ENCODE peak calls at places on chromosomes 1 and 21, in seven cellular contexts. G is AG10803; C is ovary; K is CD8-positive, alpha-beta T cell; H is psoas muscle; B is AG09309; Q is upper lobe of right lung. L is an unnamed sample.

GRCh38 chr1:153394391-153394790 is 3.5 kb upstream of the S100A8 start:
- DNase-seq in G (no peak), C (no peak), K (no peak), H (no peak), B (no peak), Q (no peak), L (no peak)

GRCh38 chr1:228084325-228084724 is 1.8 kb downstream of the ARF1 start:
- DNase-seq in G (peak), C (peak), K (no peak), H (peak), B (peak), Q (no peak), L (peak)

GRCh38 chr1:230156068-230156467 is 89.0 kb downstream of the GALNT2 start:
- DNase-seq in G (no peak), C (no peak), K (no peak), H (no peak), B (no peak), Q (no peak), L (no peak)

GRCh38 chr1:37944091-37944763 is 2.6 kb downstream of the INPP5B start:
- DNase-seq in G (peak), C (no peak), K (no peak), H (no peak), B (no peak), Q (no peak), L (peak)

GRCh38 chr1:209641216-209642181 is 10.7 kb downstream of the LAMB3 start:
- DNase-seq in G (peak), C (peak), K (no peak), H (peak), B (no peak), Q (peak), L (no peak)

GRCh38 chr1:4674676-4675075 is 20.3 kb downstream of the AJAP1 start:
- DNase-seq in G (no peak), C (no peak), K (no peak), H (no peak), B (no peak), Q (no peak), L (no peak)

GRCh38 chr1:240577095-240577494 is 34.9 kb downstream of the GREM2 start:
- DNase-seq in G (no peak), C (no peak), K (no peak), H (no peak), B (no peak), Q (no peak), L (no peak)

GRCh38 chr1:195849180-195849579 is 759.1 kb downstream of the KCNT2 start:
- DNase-seq in G (no peak), C (no peak), K (no peak), H (no peak), B (no peak), Q (no peak), L (no peak)

GRCh38 chr1:226571901-226572300 is 23.3 kb downstream of the STUM start:
- DNase-seq in G (no peak), C (no peak), K (no peak), H (no peak), B (no peak), Q (peak), L (no peak)

GRCh38 chr1:9181990-9182783 is 52.4 kb upstream of the H6PD start:
- DNase-seq in G (peak), C (peak), K (no peak), H (peak), B (no peak), Q (peak), L (peak)

GRCh38 chr1:3785458-3786157 is 10.7 kb downstream of the LRRC47 start:
- DNase-seq in G (no peak), C (no peak), K (no peak), H (no peak), B (no peak), Q (no peak), L (no peak)

GRCh38 chr1:7893529-7894180 is 40.8 kb upstream of the UTS2 start:
- DNase-seq in G (peak), C (no peak), K (no peak), H (peak), B (peak), Q (no peak), L (peak)

GRCh38 chr1:79304131-79304530 is 297.6 kb upstream of the ADGRL4 start:
- DNase-seq in G (peak), C (no peak), K (no peak), H (no peak), B (peak), Q (no peak), L (peak)

GRCh38 chr1:53643881-53644390 is 95.0 kb downstream of the GLIS1 start:
- DNase-seq in G (no peak), C (no peak), K (no peak), H (no peak), B (no peak), Q (peak), L (no peak)

GRCh38 chr1:3814771-3815561 is 18.7 kb upstream of the LRRC47 start:
- DNase-seq in G (no peak), C (no peak), K (no peak), H (no peak), B (no peak), Q (peak), L (no peak)

GRCh38 chr1:8397511-8397910 is 79.6 kb downstream of the SLC45A1 start:
- DNase-seq in G (peak), C (no peak), K (no peak), H (no peak), B (no peak), Q (no peak), L (peak)

GRCh38 chr1:60978421-60979357 is 103.7 kb upstream of the NFIA start:
- DNase-seq in G (peak), C (no peak), K (no peak), H (peak), B (no peak), Q (no peak), L (peak)

GRCh38 chr1:205348559-205349477 is 7.9 kb downstream of the KLHDC8A start:
- DNase-seq in G (no peak), C (no peak), K (no peak), H (no peak), B (no peak), Q (peak), L (no peak)

GRCh38 chr21:36810443-36810842 is 111.5 kb downstream of the SIM2 start:
- DNase-seq in G (no peak), C (no peak), K (no peak), H (no peak), B (no peak), Q (no peak), L (no peak)

GRCh38 chr1:10379101-10379620 is 19.7 kb upstream of the PGD start:
- DNase-seq in G (no peak), C (no peak), K (no peak), H (no peak), B (no peak), Q (no peak), L (no peak)

GRCh38 chr1:32539584-32540571 is 651 bp downstream of the ZBTB8A start:
- DNase-seq in G (peak), C (peak), K (no peak), H (peak), B (no peak), Q (peak), L (peak)

GRCh38 chr1:29352719-29353420 is 116.5 kb downstream of the PTPRU start:
- DNase-seq in G (no peak), C (no peak), K (no peak), H (no peak), B (no peak), Q (no peak), L (no peak)

GRCh38 chr1:68202239-68202832 is 30.0 kb downstream of the WLS start:
- DNase-seq in G (peak), C (no peak), K (no peak), H (no peak), B (peak), Q (no peak), L (peak)

GRCh38 chr1:115564201-115564600 is 77.6 kb upstream of the VANGL1 start:
- DNase-seq in G (no peak), C (no peak), K (no peak), H (no peak), B (no peak), Q (no peak), L (no peak)

GRCh38 chr1:109890115-109890953 is 20.3 kb upstream of the CSF1 start:
- DNase-seq in G (no peak), C (no peak), K (no peak), H (no peak), B (no peak), Q (no peak), L (no peak)

GRCh38 chr1:117060441-117061317 is 553 bp downstream of the TTF2 start:
- DNase-seq in G (peak), C (no peak), K (no peak), H (no peak), B (no peak), Q (no peak), L (peak)

GRCh38 chr1:211420845-211421454 is 71.0 kb downstream of the RD3 start:
- DNase-seq in G (peak), C (no peak), K (no peak), H (no peak), B (peak), Q (no peak), L (peak)

GRCh38 chr21:16315223-16315622 is 585.4 kb downstream of the USP25 start:
- DNase-seq in G (no peak), C (no peak), K (no peak), H (no peak), B (no peak), Q (no peak), L (no peak)

GRCh38 chr1:235295902-235296350 is 32.1 kb downstream of the ARID4B start:
- DNase-seq in G (no peak), C (no peak), K (no peak), H (no peak), B (no peak), Q (no peak), L (peak)

GRCh38 chr1:41476807-41477361 is 7.6 kb downstream of the EDN2 start:
- DNase-seq in G (no peak), C (peak), K (no peak), H (peak), B (no peak), Q (no peak), L (no peak)

GRCh38 chr21:26185446-26185845 is 14.9 kb upstream of the APP start:
- DNase-seq in G (peak), C (no peak), K (no peak), H (no peak), B (no peak), Q (no peak), L (no peak)

GRCh38 chr1:201595381-201595780 is 56.5 kb downstream of the NAV1 start:
- DNase-seq in G (no peak), C (no peak), K (no peak), H (no peak), B (no peak), Q (peak), L (no peak)

GRCh38 chr1:226236826-226237225 is 13.4 kb downstream of the MIXL1 start:
- DNase-seq in G (no peak), C (no peak), K (no peak), H (no peak), B (no peak), Q (no peak), L (no peak)

GRCh38 chr21:42750737-42751530 is 97.5 kb downstream of the PDE9A start:
- DNase-seq in G (no peak), C (no peak), K (no peak), H (no peak), B (no peak), Q (peak), L (no peak)

GRCh38 chr1:237005674-237006073 is 1.4 kb upstream of the MT1HL1 start:
- DNase-seq in G (no peak), C (no peak), K (no peak), H (no peak), B (no peak), Q (no peak), L (no peak)

GRCh38 chr1:185062710-185063370 is 17.5 kb downstream of the RNF2 start:
- DNase-seq in G (peak), C (no peak), K (no peak), H (no peak), B (peak), Q (no peak), L (peak)

GRCh38 chr1:17540255-17541001 is 930 bp downstream of the ARHGEF10L start:
- DNase-seq in G (peak), C (peak), K (no peak), H (peak), B (no peak), Q (peak), L (no peak)

GRCh38 chr1:229117664-229118300 is 153.1 kb upstream of the RAB4A start:
- DNase-seq in G (peak), C (peak), K (no peak), H (peak), B (no peak), Q (peak), L (peak)

GRCh38 chr1:151825811-151826660 is 5.6 kb downstream of the RORC start:
- DNase-seq in G (no peak), C (peak), K (no peak), H (no peak), B (no peak), Q (no peak), L (no peak)
- TF ChIP-seq CTCF in G (no peak), C (no peak), K (no peak), H (no peak), B (no peak), Q (no peak), L (no peak)

GRCh38 chr1:43981135-43981491 is 2.1 kb downstream of the B4GALT2 start:
- DNase-seq in G (no peak), C (no peak), K (no peak), H (no peak), B (no peak), Q (peak), L (no peak)

GRCh38 chr1:43981636-43982035 is 2.6 kb downstream of the B4GALT2 start:
- DNase-seq in G (no peak), C (no peak), K (no peak), H (no peak), B (no peak), Q (no peak), L (no peak)

GRCh38 chr1:43979528-43980254 is 681 bp downstream of the B4GALT2 start:
- DNase-seq in G (peak), C (peak), K (no peak), H (peak), B (no peak), Q (peak), L (peak)

GRCh38 chr1:43979261-43979527 is 184 bp downstream of the B4GALT2 start:
- DNase-seq in G (no peak), C (no peak), K (no peak), H (no peak), B (no peak), Q (no peak), L (no peak)

GRCh38 chr1:43980255-43981134 is 1.5 kb downstream of the B4GALT2 start:
- DNase-seq in G (peak), C (no peak), K (no peak), H (no peak), B (no peak), Q (no peak), L (peak)
- H3K4me3 ChIP-seq in G (peak), C (peak), K (no peak), H (peak), B (peak), Q (peak), L (peak)

DNA sequence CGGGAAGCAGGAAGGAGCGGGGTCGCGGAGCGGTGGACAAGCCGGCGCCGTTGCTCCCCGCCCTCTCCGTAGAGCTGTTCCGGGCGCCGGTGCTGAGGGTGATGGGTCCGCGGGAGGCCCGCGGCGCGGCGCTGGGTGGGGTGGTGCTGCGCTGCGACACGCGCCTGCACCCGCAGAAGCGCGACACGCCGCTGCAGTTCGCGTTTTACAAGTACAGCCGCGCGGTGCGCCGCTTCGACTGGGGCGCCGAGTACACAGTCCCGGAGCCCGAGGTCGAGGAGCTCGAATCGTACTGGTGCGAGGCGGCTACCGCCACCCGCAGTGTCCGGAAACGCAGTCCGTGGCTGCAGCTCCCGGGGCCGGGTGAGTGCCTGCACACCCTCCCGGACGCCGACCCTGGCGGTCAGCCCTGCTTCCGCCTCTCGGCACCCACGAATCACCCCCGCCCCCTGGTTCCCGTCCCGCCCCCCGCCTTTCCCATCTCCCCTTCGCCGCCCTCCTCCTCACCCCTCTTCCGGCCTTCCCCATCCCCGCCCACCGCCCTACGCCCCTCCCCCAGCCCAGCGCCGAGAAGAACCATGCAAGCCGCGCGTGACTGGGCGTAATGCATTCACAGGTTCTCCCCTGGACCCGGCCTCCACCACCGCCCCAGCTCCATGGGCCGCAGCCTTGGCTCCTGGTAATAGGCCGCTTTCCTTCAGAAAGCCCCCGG is 5.4 kb downstream of the FCRLB start:
- DNase-seq in G (peak), C (peak), K (peak), H (peak), B (no peak), Q (peak), L (peak)
- TF ChIP-seq CTCF in G (peak), C (no peak), K (no peak), H (no peak), B (no peak), Q (no peak), L (no peak)

GRCh38 chr1:165345502-165345901 is 11.0 kb downstream of the LMX1A start:
- DNase-seq in G (no peak), C (no peak), K (no peak), H (no peak), B (no peak), Q (no peak), L (no peak)
- H3K4me3 ChIP-seq in G (no peak), C (no peak), K (no peak), H (no peak), B (no peak), Q (no peak), L (no peak)

GRCh38 chr1:92754000-92754787 is 30.7 kb downstream of the EVI5 start:
- DNase-seq in G (peak), C (no peak), K (no peak), H (no peak), B (peak), Q (no peak), L (peak)

GRCh38 chr1:92747735-92748134 is 37.2 kb downstream of the EVI5 start:
- DNase-seq in G (peak), C (no peak), K (no peak), H (no peak), B (no peak), Q (no peak), L (peak)

GRCh38 chr1:92752719-92753118 is 32.2 kb downstream of the EVI5 start:
- DNase-seq in G (no peak), C (no peak), K (no peak), H (no peak), B (no peak), Q (no peak), L (peak)

GRCh38 chr1:92748138-92748537 is 36.8 kb downstream of the EVI5 start:
- DNase-seq in G (no peak), C (no peak), K (no peak), H (no peak), B (no peak), Q (no peak), L (no peak)

DNA sequence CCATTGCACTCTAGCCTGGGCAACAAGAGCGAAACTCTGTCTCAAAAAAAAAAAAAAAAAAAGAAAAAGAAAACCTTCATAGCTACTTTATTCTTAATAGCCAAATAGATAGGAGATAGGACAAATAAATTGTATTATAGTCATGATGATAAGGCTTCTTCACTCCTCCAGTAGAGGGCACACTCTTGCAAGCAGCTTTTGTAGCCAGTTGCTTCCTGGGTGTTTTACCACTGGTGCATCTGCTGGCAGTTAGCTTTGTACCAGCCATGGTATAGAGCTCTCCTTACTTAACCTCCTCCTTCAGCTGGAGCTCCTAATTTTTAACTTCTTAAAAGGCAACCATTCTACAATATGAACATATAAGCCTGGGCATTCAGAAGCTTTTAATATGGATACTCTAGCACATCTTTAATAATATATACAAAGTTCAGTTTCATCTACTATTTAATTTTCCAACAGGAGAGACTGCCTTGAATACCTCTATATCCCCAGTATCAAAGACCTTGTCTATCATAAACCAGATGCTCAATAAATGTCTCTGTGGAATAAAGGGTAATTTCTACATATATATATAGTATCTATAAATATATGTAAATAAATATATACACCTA is 35.8 kb downstream of the EVI5 start:
- DNase-seq in G (peak), C (no peak), K (peak), H (no peak), B (no peak), Q (no peak), L (peak)
- TF ChIP-seq CTCF in G (peak), C (no peak), K (peak), H (peak), B (peak), Q (peak), L (peak)

DNA sequence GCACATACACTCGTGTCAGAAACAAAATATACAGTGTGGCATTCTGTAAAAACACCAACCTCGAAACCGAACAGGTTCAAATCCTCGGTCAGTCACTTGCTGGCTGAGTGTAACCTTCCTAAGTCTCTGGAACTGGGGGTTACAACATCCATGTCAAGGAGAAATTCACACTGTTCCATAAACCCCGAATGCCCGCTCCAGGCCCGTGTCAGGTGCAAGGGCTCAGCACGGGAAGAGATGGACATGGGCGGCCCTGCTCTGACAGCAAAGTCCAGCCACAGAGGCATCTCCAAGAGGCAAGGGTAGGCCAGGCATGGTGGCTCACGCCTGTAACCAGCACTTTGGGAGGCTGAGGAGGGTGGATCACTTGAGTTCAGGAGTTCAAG is 79.5 kb downstream of the SLC66A1 start:
- DNase-seq in G (no peak), C (no peak), K (no peak), H (no peak), B (no peak), Q (no peak), L (no peak)
- H3K4me3 ChIP-seq in G (peak), C (no peak), K (peak), H (no peak), B (no peak), Q (peak), L (no peak)

GRCh38 chr1:81547912-81548303 is 252.8 kb upstream of the ADGRL2 start:
- DNase-seq in G (no peak), C (no peak), K (no peak), H (no peak), B (no peak), Q (no peak), L (peak)

GRCh38 chr1:81548918-81549587 is 251.7 kb upstream of the ADGRL2 start:
- DNase-seq in G (no peak), C (no peak), K (no peak), H (no peak), B (no peak), Q (no peak), L (no peak)

GRCh38 chr1:81547261-81547911 is 253.3 kb upstream of the ADGRL2 start:
- DNase-seq in G (no peak), C (no peak), K (no peak), H (no peak), B (no peak), Q (no peak), L (no peak)

GRCh38 chr1:81550753-81551152 is 250.0 kb upstream of the ADGRL2 start:
- DNase-seq in G (no peak), C (no peak), K (no peak), H (no peak), B (no peak), Q (no peak), L (peak)

GRCh38 chr1:81549588-81550127 is 251.1 kb upstream of the ADGRL2 start:
- DNase-seq in G (peak), C (no peak), K (no peak), H (no peak), B (peak), Q (no peak), L (peak)
- TF ChIP-seq CTCF in G (peak), C (no peak), K (no peak), H (peak), B (peak), Q (peak), L (peak)

GRCh38 chr1:34188418-34188817 is 11.7 kb downstream of the C1orf94 start:
- DNase-seq in G (no peak), C (no peak), K (no peak), H (no peak), B (no peak), Q (no peak), L (no peak)
- H3K4me3 ChIP-seq in G (no peak), C (no peak), K (no peak), H (no peak), B (no peak), Q (no peak), L (no peak)

GRCh38 chr1:203797948-203798347 is 2.5 kb downstream of the ZBED6 start:
- DNase-seq in G (peak), C (no peak), K (no peak), H (no peak), B (no peak), Q (no peak), L (no peak)
- TF ChIP-seq CTCF in G (no peak), C (no peak), K (no peak), H (peak), B (no peak), Q (no peak), L (no peak)

L was measured in fibroblast of mammary gland.